ENCODE peak calls at places on chromosomes 6 and 20, in six cellular contexts. G is body of pancreas, R is coronary artery, J is ovary, C is tibial artery, Y is colonic mucosa. H is an unnamed sample.

GRCh38 chr6:36514554-36515456 is 32.5 kb downstream of the STK38 start:
- DNase-seq in J (no peak), Y (peak), R (no peak), G (peak), C (no peak), H (no peak)

GRCh38 chr20:21100590-21101452 is 5.3 kb downstream of the LINC00237 start:
- DNase-seq in G (no peak), R (no peak), J (no peak), C (no peak), Y (peak), H (no peak)

GRCh38 chr20:33689973-33690372 is 3.8 kb upstream of the E2F1 start:
- DNase-seq in R (no peak), G (no peak), J (peak), C (no peak), Y (no peak), H (no peak)

GRCh38 chr6:138509371-138509770 is 10.1 kb upstream of the NHSL1 start:
- DNase-seq in R (no peak), Y (peak), G (peak), C (no peak), J (no peak), H (peak)

GRCh38 chr6:1222426-1223311 is 89.2 kb upstream of the FOXQ1 start:
- DNase-seq in R (no peak), G (no peak), Y (no peak), C (no peak), J (no peak), H (no peak)

GRCh38 chr6:131736010-131736409 is 25.2 kb upstream of the CTAGE9 start:
- DNase-seq in J (no peak), C (no peak), Y (no peak), R (no peak), G (no peak), H (no peak)

GRCh38 chr6:25179051-25179778 is 100.0 kb upstream of the CARMIL1 start:
- DNase-seq in Y (no peak), R (no peak), G (no peak), J (no peak), C (no peak), H (no peak)

GRCh38 chr6:111030008-111031006 is 48.5 kb downstream of the RPF2 start:
- DNase-seq in G (no peak), Y (no peak), C (no peak), R (no peak), J (peak), H (peak)

GRCh38 chr20:53707341-53708102 is 113.9 kb upstream of the ZNF217 start:
- DNase-seq in G (no peak), R (no peak), J (no peak), Y (no peak), C (no peak), H (no peak)

GRCh38 chr6:39876826-39877225 is 57.4 kb downstream of the MOCS1 start:
- DNase-seq in C (no peak), R (no peak), J (no peak), G (no peak), Y (no peak), H (no peak)

GRCh38 chr20:45291526-45291925 is 15.1 kb upstream of the RBPJL start:
- DNase-seq in J (no peak), C (no peak), R (no peak), Y (no peak), G (no peak), H (no peak)

GRCh38 chr6:79076160-79076559 is 1.9 kb downstream of the PHIP start:
- DNase-seq in G (no peak), J (no peak), Y (no peak), C (no peak), R (no peak), H (no peak)

GRCh38 chr20:31695849-31696804 is 26.5 kb downstream of the BCL2L1 start:
- DNase-seq in R (peak), C (no peak), G (peak), Y (no peak), J (no peak), H (no peak)

GRCh38 chr20:9040874-9041524 is 27.9 kb upstream of the PLCB4 start:
- DNase-seq in R (no peak), J (no peak), Y (no peak), C (no peak), G (no peak), H (no peak)

GRCh38 chr6:21386744-21387143 is 206.8 kb upstream of the SOX4 start:
- DNase-seq in R (no peak), G (no peak), Y (no peak), C (no peak), J (no peak), H (peak)

GRCh38 chr6:56278186-56278585 is 30.8 kb upstream of the COL21A1 start:
- DNase-seq in C (no peak), G (no peak), Y (no peak), J (no peak), R (no peak), H (no peak)

GRCh38 chr6:35919827-35920751 is 809 bp downstream of the SRPK1 start:
- DNase-seq in R (no peak), G (peak), C (no peak), J (no peak), Y (peak), H (peak)

GRCh38 chr6:22231616-22232015 is 65.2 kb downstream of the PRL start:
- DNase-seq in Y (no peak), J (no peak), G (no peak), C (no peak), R (no peak), H (no peak)

GRCh38 chr6:89818977-89819335 is 638 bp downstream of the MDN1 start:
- DNase-seq in C (no peak), J (no peak), G (peak), Y (peak), R (no peak), H (no peak)

GRCh38 chr20:31568041-31568731 is 36.9 kb upstream of the ID1 start:
- DNase-seq in R (no peak), G (no peak), C (no peak), Y (no peak), J (no peak), H (no peak)

GRCh38 chr20:47205577-47206123 is 150.8 kb downstream of the ZMYND8 start:
- DNase-seq in G (peak), J (no peak), R (no peak), C (peak), Y (peak), H (peak)

GRCh38 chr20:47559141-47559540 is 57.5 kb downstream of the NCOA3 start:
- DNase-seq in R (no peak), J (no peak), G (no peak), Y (no peak), C (no peak), H (no peak)

GRCh38 chr6:30411515-30412207 is 66.7 kb downstream of the RPP21 start:
- DNase-seq in C (no peak), G (peak), R (no peak), J (no peak), Y (peak), H (peak)

GRCh38 chr6:136095961-136096360 is 154.2 kb downstream of the MTFR2 start:
- DNase-seq in C (peak), Y (no peak), G (no peak), R (no peak), J (peak), H (no peak)

GRCh38 chr6:149216459-149216858 is 101.1 kb upstream of the TAB2 start:
- DNase-seq in R (no peak), G (no peak), J (no peak), Y (no peak), C (no peak), H (no peak)

GRCh38 chr20:23257848-23258746 is 92.5 kb upstream of the NXT1 start:
- DNase-seq in C (no peak), Y (no peak), G (no peak), R (peak), J (no peak), H (no peak)
- H3K27ac ChIP-seq in C (peak), Y (peak), G (peak), R (no peak), J (no peak), H (no peak)

GRCh38 chr6:5898563-5898962 is 108.2 kb downstream of the NRN1 start:
- DNase-seq in Y (no peak), C (no peak), G (no peak), J (no peak), R (no peak), H (peak)
- TF ChIP-seq CTCF in Y (no peak), C (no peak), G (no peak), J (no peak), R (no peak), H (peak)

GRCh38 chr6:87661503-87661902 is 40.5 kb downstream of the AKIRIN2 start:
- DNase-seq in R (no peak), G (no peak), J (no peak), Y (no peak), C (no peak), H (peak)
- H3K4me3 ChIP-seq in R (no peak), G (no peak), J (no peak), Y (no peak), C (no peak), H (no peak)

DNA sequence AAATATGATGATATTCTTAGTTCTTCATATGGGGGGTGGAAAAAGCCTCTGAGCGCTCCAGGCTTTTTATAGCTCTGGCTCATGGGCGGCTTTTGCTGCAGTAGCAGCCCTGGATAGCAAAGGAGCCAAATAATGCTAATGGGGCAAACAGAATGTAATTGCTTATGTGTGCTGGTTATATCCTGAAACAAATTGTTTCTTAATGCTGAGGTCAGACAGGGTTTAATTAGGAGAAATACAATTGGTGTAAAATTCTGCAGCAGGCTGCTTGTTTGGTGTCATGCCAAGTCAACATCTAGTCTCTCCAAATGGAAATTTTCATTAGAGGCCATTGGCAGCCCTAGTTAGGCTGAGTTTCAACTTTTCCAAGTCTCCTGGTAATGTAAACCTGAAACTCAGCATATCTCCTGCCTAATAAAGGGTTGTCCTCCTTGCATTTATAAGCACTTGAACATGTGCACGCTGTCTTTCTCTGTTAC is 530.1 kb upstream of the NOX3 start:
- DNase-seq in C (peak), G (no peak), Y (no peak), J (no peak), R (no peak), H (no peak)
- H3K27ac ChIP-seq in C (peak), G (no peak), Y (no peak), J (no peak), R (peak), H (no peak)

DNA sequence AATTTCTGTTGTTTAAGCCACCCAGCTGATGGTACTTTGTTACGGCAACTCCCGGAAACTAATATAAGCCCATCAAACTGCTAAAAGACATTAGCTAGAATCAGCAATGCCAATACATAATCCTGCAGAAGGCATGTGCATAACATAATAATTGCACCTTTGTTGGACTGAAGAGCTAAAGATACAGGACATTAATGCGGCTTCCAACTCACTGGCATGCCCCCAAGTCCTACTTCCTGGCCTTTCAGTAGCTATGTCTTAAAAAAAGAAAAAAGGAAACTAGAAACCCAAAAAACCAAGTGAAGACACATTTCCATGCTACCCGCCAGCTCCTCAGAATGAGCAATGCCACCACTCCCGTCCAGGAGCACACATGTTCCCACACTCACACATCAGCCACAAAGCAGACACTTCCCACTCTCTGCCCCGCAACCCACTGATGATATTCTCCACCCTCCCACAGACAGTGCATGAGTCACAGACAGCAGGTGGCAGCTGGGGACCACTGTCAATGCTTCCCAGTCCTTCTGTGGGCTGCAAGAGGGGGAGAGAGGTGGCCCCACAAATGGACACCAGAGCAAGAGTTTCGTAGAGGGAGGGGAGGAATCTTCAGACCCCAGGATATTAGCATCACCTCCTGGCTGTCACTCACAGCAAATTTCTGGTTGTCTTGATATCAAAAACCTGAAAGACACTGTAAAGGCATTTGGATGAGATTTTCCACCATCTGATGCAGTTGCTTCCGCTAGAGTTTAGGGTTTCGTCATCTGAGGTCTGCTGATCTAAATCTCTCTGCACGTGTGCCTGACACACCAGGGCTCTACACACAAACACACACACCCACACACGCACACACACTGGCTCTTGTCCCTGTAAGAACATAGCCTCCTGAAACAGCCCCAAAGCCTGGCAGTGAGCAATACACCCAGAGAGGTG is 32.8 kb downstream of the GFOD1 start:
- DNase-seq in J (no peak), R (no peak), G (no peak), C (no peak), Y (no peak), H (peak)
- TF ChIP-seq CTCF in J (no peak), R (no peak), G (no peak), C (no peak), Y (no peak), H (peak)

GRCh38 chr6:37695273-37695672 is 2.4 kb downstream of the MDGA1 start:
- DNase-seq in G (no peak), C (no peak), J (no peak), R (no peak), Y (no peak), H (no peak)
- H3K4me3 ChIP-seq in G (no peak), C (peak), J (no peak), R (no peak), Y (no peak), H (peak)

GRCh38 chr20:35956616-35957015 is 2.3 kb upstream of the SCAND1 start:
- DNase-seq in G (no peak), R (no peak), Y (no peak), C (no peak), J (no peak), H (no peak)
- H3K27ac ChIP-seq in G (no peak), R (no peak), Y (no peak), C (no peak), J (no peak), H (no peak)

GRCh38 chr6:69719602-69720193 is 77.1 kb downstream of the LMBRD1 start:
- DNase-seq in R (no peak), Y (no peak), J (no peak), G (no peak), C (no peak), H (peak)
- TF ChIP-seq CTCF in R (no peak), Y (peak), J (no peak), G (peak), C (no peak), H (peak)

GRCh38 chr6:119333707-119334295 is 15.8 kb downstream of the MAN1A1 start:
- DNase-seq in J (no peak), C (no peak), R (no peak), Y (no peak), G (no peak), H (no peak)
- H3K4me3 ChIP-seq in J (no peak), C (no peak), R (no peak), Y (no peak), G (no peak), H (no peak)